ENCODE peak calls at places on chromosomes 7 and 10, in eight cellular contexts. B is H7; H is HuH-7; F is NCI-H1048; E is HFFc6; K is T-helper 2 cell; P is colonic mucosa; S is activated naive CD4-positive, alpha-beta T cell treated with anti-CD3 and anti-CD28 coated beads for 36 hours. A is an unnamed sample.

GRCh38 chr7:4791738-4792536 is 16.5 kb downstream of the AP5Z1 start:
- DNase-seq in S (peak; percentile 81), P (peak; percentile 77), H (no peak), F (peak; percentile 32), E (no peak), K (peak; percentile 73), B (peak; percentile 95), A (peak; percentile 37)

GRCh38 chr10:34760606-34761005 is 54.5 kb downstream of the PARD3 start:
- DNase-seq in K (no peak), S (no peak), P (no peak), H (no peak), F (no peak), E (no peak), B (no peak), A (no peak)

GRCh38 chr7:80859272-80859970 is 59.4 kb downstream of the SEMA3C start:
- DNase-seq in S (no peak), H (no peak), P (no peak), K (no peak), E (peak; percentile 10), B (no peak), F (no peak), A (no peak)

GRCh38 chr7:106116162-106116704 is 4.1 kb upstream of the SYPL1 start:
- DNase-seq in S (no peak), H (no peak), P (no peak), B (no peak), K (no peak), E (no peak), F (no peak), A (no peak)

GRCh38 chr10:119268871-119269506 is 61.6 kb downstream of the GRK5 start:
- DNase-seq in E (no peak), H (no peak), K (peak; percentile 79), S (peak; percentile 89), F (no peak), P (no peak), B (no peak), A (no peak)

GRCh38 chr7:87220734-87221215 is 1.2 kb upstream of the TMEM243 start:
- DNase-seq in F (no peak), S (no peak), K (no peak), B (no peak), E (peak; percentile 39), H (peak; percentile 25), P (peak; percentile 41), A (no peak)

GRCh38 chr7:33842141-33842540 is 63.2 kb upstream of the BMPER start:
- DNase-seq in F (no peak), B (no peak), K (no peak), H (no peak), E (no peak), S (no peak), P (no peak), A (no peak)

GRCh38 chr10:3774018-3774813 is 10.8 kb downstream of the KLF6 start:
- DNase-seq in K (no peak), S (no peak), H (no peak), B (no peak), F (no peak), P (peak; percentile 17), E (peak; percentile 64), A (no peak)

GRCh38 chr7:54837761-54838539 is 78.9 kb upstream of the SEC61G start:
- DNase-seq in H (no peak), S (no peak), F (no peak), E (no peak), K (no peak), P (no peak), B (no peak), A (no peak)